ENCODE peak calls at places on chromosomes 4 and X, in nine cellular contexts. One of them, this sample, is unnamed. For H3K4me1, the result is how much of the 10 kb centered on the place peaks cover.

GRCh38 chrX:154441564-154441963 is 2.4 kb upstream of the FAM50A start:
- DNase-seq in lower lobe of right lung: no peak
- DNase-seq in endothelial cell of umbilical vein: no peak
- DNase-seq in upper lobe of left lung: no peak
- DNase-seq in ovary: no peak
- DNase-seq in naive thymus-derived CD4-positive, alpha-beta T cell: no peak
- DNase-seq in cardiac muscle cell: no peak
- DNase-seq in MM.1S: no peak
- DNase-seq in colonic mucosa: no peak
- DNase-seq in this sample: no peak

GRCh38 chr4:161336016-161336415 is 827.8 kb downstream of the FSTL5 start:
- DNase-seq in lower lobe of right lung: no peak
- DNase-seq in endothelial cell of umbilical vein: no peak
- DNase-seq in upper lobe of left lung: no peak
- DNase-seq in ovary: no peak
- DNase-seq in naive thymus-derived CD4-positive, alpha-beta T cell: no peak
- DNase-seq in cardiac muscle cell: no peak
- DNase-seq in MM.1S: no peak
- DNase-seq in colonic mucosa: no peak
- DNase-seq in this sample: no peak

GRCh38 chr4:94038195-94038594 is 169.5 kb upstream of the SMARCAD1 start:
- DNase-seq in lower lobe of right lung: no peak
- DNase-seq in endothelial cell of umbilical vein: no peak
- DNase-seq in upper lobe of left lung: no peak
- DNase-seq in ovary: no peak
- DNase-seq in naive thymus-derived CD4-positive, alpha-beta T cell: no peak
- DNase-seq in cardiac muscle cell: no peak
- DNase-seq in MM.1S: no peak
- DNase-seq in colonic mucosa: no peak
- DNase-seq in this sample: no peak

GRCh38 chr4:167052631-167053085 is 181.6 kb downstream of the SPOCK3 start:
- DNase-seq in lower lobe of right lung: no peak
- DNase-seq in endothelial cell of umbilical vein: no peak
- DNase-seq in upper lobe of left lung: no peak
- DNase-seq in ovary: no peak
- DNase-seq in naive thymus-derived CD4-positive, alpha-beta T cell: no peak
- DNase-seq in cardiac muscle cell: no peak
- DNase-seq in MM.1S: no peak
- DNase-seq in colonic mucosa: no peak
- DNase-seq in this sample: no peak

GRCh38 chr4:173517781-173518371 is 12.2 kb downstream of the HAND2 start:
- DNase-seq in lower lobe of right lung: no peak
- DNase-seq in endothelial cell of umbilical vein: no peak
- DNase-seq in upper lobe of left lung: no peak
- DNase-seq in ovary: no peak
- DNase-seq in naive thymus-derived CD4-positive, alpha-beta T cell: no peak
- DNase-seq in cardiac muscle cell: peak
- DNase-seq in MM.1S: no peak
- DNase-seq in colonic mucosa: no peak
- DNase-seq in this sample: peak

GRCh38 chr4:147799986-147800555 is 68.2 kb downstream of the ARHGAP10 start:
- DNase-seq in lower lobe of right lung: no peak
- DNase-seq in endothelial cell of umbilical vein: no peak
- DNase-seq in upper lobe of left lung: no peak
- DNase-seq in ovary: no peak
- DNase-seq in naive thymus-derived CD4-positive, alpha-beta T cell: no peak
- DNase-seq in cardiac muscle cell: no peak
- DNase-seq in MM.1S: peak
- DNase-seq in colonic mucosa: no peak
- DNase-seq in this sample: peak

GRCh38 chrX:55759478-55759877 is 41.9 kb downstream of the RRAGB start:
- DNase-seq in lower lobe of right lung: no peak
- DNase-seq in endothelial cell of umbilical vein: peak
- DNase-seq in upper lobe of left lung: no peak
- DNase-seq in ovary: no peak
- DNase-seq in naive thymus-derived CD4-positive, alpha-beta T cell: no peak
- DNase-seq in cardiac muscle cell: no peak
- DNase-seq in MM.1S: no peak
- DNase-seq in colonic mucosa: no peak
- DNase-seq in this sample: no peak

GRCh38 chr4:150457802-150458201 is 124.1 kb upstream of the MAB21L2 start:
- DNase-seq in lower lobe of right lung: no peak
- DNase-seq in endothelial cell of umbilical vein: no peak
- DNase-seq in upper lobe of left lung: no peak
- DNase-seq in ovary: no peak
- DNase-seq in naive thymus-derived CD4-positive, alpha-beta T cell: no peak
- DNase-seq in cardiac muscle cell: peak
- DNase-seq in MM.1S: no peak
- DNase-seq in colonic mucosa: no peak
- DNase-seq in this sample: no peak

GRCh38 chr4:47315346-47315745 is 148.2 kb downstream of the COMMD8 start:
- DNase-seq in lower lobe of right lung: no peak
- DNase-seq in endothelial cell of umbilical vein: peak
- DNase-seq in upper lobe of left lung: no peak
- DNase-seq in ovary: no peak
- DNase-seq in naive thymus-derived CD4-positive, alpha-beta T cell: no peak
- DNase-seq in cardiac muscle cell: peak
- DNase-seq in MM.1S: no peak
- DNase-seq in colonic mucosa: no peak
- DNase-seq in this sample: no peak

GRCh38 chr4:54498661-54499111 is 159.1 kb upstream of the KIT start:
- DNase-seq in lower lobe of right lung: no peak
- DNase-seq in endothelial cell of umbilical vein: no peak
- DNase-seq in upper lobe of left lung: no peak
- DNase-seq in ovary: no peak
- DNase-seq in naive thymus-derived CD4-positive, alpha-beta T cell: no peak
- DNase-seq in cardiac muscle cell: peak
- DNase-seq in MM.1S: no peak
- DNase-seq in colonic mucosa: no peak
- DNase-seq in this sample: no peak

GRCh38 chrX:65920620-65921019 is 119.3 kb downstream of the VSIG4 start:
- DNase-seq in lower lobe of right lung: no peak
- DNase-seq in endothelial cell of umbilical vein: no peak
- DNase-seq in upper lobe of left lung: no peak
- DNase-seq in ovary: no peak
- DNase-seq in naive thymus-derived CD4-positive, alpha-beta T cell: no peak
- DNase-seq in cardiac muscle cell: no peak
- DNase-seq in MM.1S: no peak
- DNase-seq in colonic mucosa: no peak
- DNase-seq in this sample: no peak

GRCh38 chrX:25344191-25344936 is 328.6 kb upstream of the ARX start:
- DNase-seq in lower lobe of right lung: no peak
- DNase-seq in endothelial cell of umbilical vein: no peak
- DNase-seq in upper lobe of left lung: no peak
- DNase-seq in ovary: no peak
- DNase-seq in naive thymus-derived CD4-positive, alpha-beta T cell: no peak
- DNase-seq in cardiac muscle cell: no peak
- DNase-seq in MM.1S: no peak
- DNase-seq in colonic mucosa: no peak
- DNase-seq in this sample: no peak

GRCh38 chrX:125090046-125090445 is 229.6 kb upstream of the TEX13C start:
- DNase-seq in lower lobe of right lung: no peak
- DNase-seq in endothelial cell of umbilical vein: no peak
- DNase-seq in upper lobe of left lung: no peak
- DNase-seq in ovary: no peak
- DNase-seq in naive thymus-derived CD4-positive, alpha-beta T cell: no peak
- DNase-seq in cardiac muscle cell: no peak
- DNase-seq in MM.1S: peak
- DNase-seq in colonic mucosa: no peak
- DNase-seq in this sample: no peak

GRCh38 chr4:41361831-41362646 is 105.3 kb downstream of the UCHL1 start:
- DNase-seq in lower lobe of right lung: no peak
- DNase-seq in endothelial cell of umbilical vein: peak
- DNase-seq in upper lobe of left lung: no peak
- DNase-seq in ovary: no peak
- DNase-seq in naive thymus-derived CD4-positive, alpha-beta T cell: no peak
- DNase-seq in cardiac muscle cell: no peak
- DNase-seq in MM.1S: no peak
- DNase-seq in colonic mucosa: no peak
- DNase-seq in this sample: no peak
- H3K4me3 ChIP-seq in lower lobe of right lung: peak
- H3K4me3 ChIP-seq in endothelial cell of umbilical vein: no peak
- H3K4me3 ChIP-seq in upper lobe of left lung: peak
- H3K4me3 ChIP-seq in ovary: peak
- H3K4me3 ChIP-seq in naive thymus-derived CD4-positive, alpha-beta T cell: no peak
- H3K4me3 ChIP-seq in cardiac muscle cell: peak
- H3K4me3 ChIP-seq in MM.1S: no peak
- H3K4me3 ChIP-seq in colonic mucosa: peak
- H3K4me3 ChIP-seq in this sample: no peak

DNA sequence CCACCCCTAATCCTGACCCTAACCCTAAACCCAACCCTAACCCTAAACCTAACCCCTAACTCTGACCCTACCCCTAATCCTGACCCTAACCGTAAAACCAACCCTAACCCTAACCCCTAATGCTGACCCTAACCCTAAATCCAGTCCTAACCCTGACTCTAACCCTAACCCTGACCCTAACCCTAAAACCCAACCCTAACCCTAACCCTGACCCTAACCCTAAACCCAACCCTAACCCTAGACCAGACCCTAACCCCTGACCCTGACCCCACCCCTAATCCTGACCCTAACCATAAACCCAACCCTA is 708 bp upstream of the PCGF3 start:
- DNase-seq in lower lobe of right lung: no peak
- DNase-seq in endothelial cell of umbilical vein: no peak
- DNase-seq in upper lobe of left lung: no peak
- DNase-seq in ovary: no peak
- DNase-seq in naive thymus-derived CD4-positive, alpha-beta T cell: no peak
- DNase-seq in cardiac muscle cell: no peak
- DNase-seq in MM.1S: no peak
- DNase-seq in colonic mucosa: no peak
- DNase-seq in this sample: no peak
- H3K4me1 ChIP-seq in lower lobe of right lung: under half
- H3K4me1 ChIP-seq in endothelial cell of umbilical vein: under half
- H3K4me1 ChIP-seq in upper lobe of left lung: under half
- H3K4me1 ChIP-seq in ovary: under half
- H3K4me1 ChIP-seq in naive thymus-derived CD4-positive, alpha-beta T cell: under half
- H3K4me1 ChIP-seq in cardiac muscle cell: under half
- H3K4me1 ChIP-seq in MM.1S: under half
- H3K4me1 ChIP-seq in colonic mucosa: under half
- H3K4me1 ChIP-seq in this sample: under half

GRCh38 chr4:11469900-11470708 is 41.4 kb upstream of the HS3ST1 start:
- DNase-seq in lower lobe of right lung: no peak
- DNase-seq in endothelial cell of umbilical vein: peak
- DNase-seq in upper lobe of left lung: no peak
- DNase-seq in ovary: no peak
- DNase-seq in naive thymus-derived CD4-positive, alpha-beta T cell: no peak
- DNase-seq in cardiac muscle cell: no peak
- DNase-seq in MM.1S: peak
- DNase-seq in colonic mucosa: no peak
- DNase-seq in this sample: no peak

GRCh38 chr4:11471613-11472012 is 42.9 kb upstream of the HS3ST1 start:
- DNase-seq in lower lobe of right lung: no peak
- DNase-seq in endothelial cell of umbilical vein: peak
- DNase-seq in upper lobe of left lung: peak
- DNase-seq in ovary: no peak
- DNase-seq in naive thymus-derived CD4-positive, alpha-beta T cell: peak
- DNase-seq in cardiac muscle cell: peak
- DNase-seq in MM.1S: peak
- DNase-seq in colonic mucosa: peak
- DNase-seq in this sample: peak

GRCh38 chr4:11472535-11472934 is 43.8 kb upstream of the HS3ST1 start:
- DNase-seq in lower lobe of right lung: no peak
- DNase-seq in endothelial cell of umbilical vein: no peak
- DNase-seq in upper lobe of left lung: no peak
- DNase-seq in ovary: no peak
- DNase-seq in naive thymus-derived CD4-positive, alpha-beta T cell: no peak
- DNase-seq in cardiac muscle cell: no peak
- DNase-seq in MM.1S: no peak
- DNase-seq in colonic mucosa: no peak
- DNase-seq in this sample: no peak

GRCh38 chr4:11468901-11469300 is 40.2 kb upstream of the HS3ST1 start:
- DNase-seq in lower lobe of right lung: no peak
- DNase-seq in endothelial cell of umbilical vein: no peak
- DNase-seq in upper lobe of left lung: no peak
- DNase-seq in ovary: no peak
- DNase-seq in naive thymus-derived CD4-positive, alpha-beta T cell: no peak
- DNase-seq in cardiac muscle cell: no peak
- DNase-seq in MM.1S: peak
- DNase-seq in colonic mucosa: peak
- DNase-seq in this sample: no peak

DNA sequence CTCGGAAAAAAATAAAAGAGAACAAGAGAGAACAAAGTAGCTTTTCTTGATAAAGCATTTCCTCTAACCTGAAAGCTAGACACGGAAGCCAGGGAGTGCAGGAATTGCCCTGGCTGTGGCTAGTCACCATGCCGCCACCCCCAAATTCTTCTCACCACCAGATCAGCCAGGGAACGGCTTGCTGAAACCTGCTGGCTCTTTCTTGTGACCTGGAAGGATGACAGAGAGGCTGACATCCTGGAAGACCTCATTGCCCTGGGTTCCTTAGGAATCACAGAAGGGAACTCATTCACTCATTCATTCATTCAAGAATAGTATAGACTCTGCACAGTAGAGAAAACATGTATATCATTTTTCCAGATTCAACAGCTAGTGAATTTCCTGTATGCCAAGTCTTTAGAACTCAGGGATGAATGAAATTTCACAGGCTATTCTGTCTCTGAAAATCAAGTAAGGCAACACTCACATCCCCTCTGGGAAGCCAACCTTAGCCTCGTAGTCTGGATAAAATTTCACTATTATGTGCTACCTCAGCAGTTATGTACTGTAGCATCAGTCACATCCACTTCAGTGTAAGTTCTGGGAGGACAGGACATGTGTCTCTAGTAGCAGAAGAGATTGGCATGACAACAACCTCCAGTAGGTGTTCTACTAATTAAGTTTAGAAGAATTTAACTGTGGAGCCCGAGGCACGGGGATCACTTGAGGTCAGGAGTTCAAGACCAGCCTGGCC is 42.2 kb upstream of the HS3ST1 start:
- DNase-seq in lower lobe of right lung: no peak
- DNase-seq in endothelial cell of umbilical vein: peak
- DNase-seq in upper lobe of left lung: no peak
- DNase-seq in ovary: no peak
- DNase-seq in naive thymus-derived CD4-positive, alpha-beta T cell: peak
- DNase-seq in cardiac muscle cell: no peak
- DNase-seq in MM.1S: peak
- DNase-seq in colonic mucosa: no peak
- DNase-seq in this sample: no peak
- H3K4me3 ChIP-seq in lower lobe of right lung: no peak
- H3K4me3 ChIP-seq in endothelial cell of umbilical vein: no peak
- H3K4me3 ChIP-seq in upper lobe of left lung: no peak
- H3K4me3 ChIP-seq in ovary: no peak
- H3K4me3 ChIP-seq in naive thymus-derived CD4-positive, alpha-beta T cell: peak
- H3K4me3 ChIP-seq in cardiac muscle cell: no peak
- H3K4me3 ChIP-seq in MM.1S: peak
- H3K4me3 ChIP-seq in colonic mucosa: no peak
- H3K4me3 ChIP-seq in this sample: no peak

DNA sequence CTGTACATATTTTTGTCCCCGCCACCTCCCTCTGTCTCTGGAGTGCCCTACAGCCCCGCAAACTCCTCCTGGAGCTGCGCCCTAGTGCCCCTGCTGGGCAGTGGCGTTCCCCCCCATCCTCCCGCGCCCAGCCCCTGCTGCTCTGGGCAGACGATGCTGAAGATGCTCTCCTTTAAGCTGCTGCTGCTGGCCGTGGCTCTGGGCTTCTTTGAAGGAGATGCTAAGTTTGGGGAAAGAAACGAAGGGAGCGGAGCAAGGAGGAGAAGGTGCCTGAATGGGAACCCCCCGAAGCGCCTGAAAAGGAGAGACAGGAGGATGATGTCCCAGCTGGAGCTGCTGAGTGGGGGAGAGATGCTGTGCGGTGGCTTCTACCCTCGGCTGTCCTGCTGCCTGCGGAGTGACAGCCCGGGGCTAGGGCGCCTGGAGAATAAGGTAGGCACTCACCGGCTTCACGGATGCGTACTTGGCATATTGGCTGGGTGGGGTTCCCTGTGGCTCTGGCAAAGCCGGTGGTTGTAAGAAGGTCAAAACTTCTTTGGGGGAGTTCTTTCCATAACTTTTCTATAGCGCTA is 653 bp downstream of the HHIP start:
- DNase-seq in lower lobe of right lung: no peak
- DNase-seq in endothelial cell of umbilical vein: peak
- DNase-seq in upper lobe of left lung: no peak
- DNase-seq in ovary: peak
- DNase-seq in naive thymus-derived CD4-positive, alpha-beta T cell: no peak
- DNase-seq in cardiac muscle cell: peak
- DNase-seq in MM.1S: no peak
- DNase-seq in colonic mucosa: no peak
- DNase-seq in this sample: no peak
- H3K4me1 ChIP-seq in lower lobe of right lung: under half
- H3K4me1 ChIP-seq in endothelial cell of umbilical vein: under half
- H3K4me1 ChIP-seq in upper lobe of left lung: under half
- H3K4me1 ChIP-seq in ovary: under half
- H3K4me1 ChIP-seq in naive thymus-derived CD4-positive, alpha-beta T cell: under half
- H3K4me1 ChIP-seq in cardiac muscle cell: under half
- H3K4me1 ChIP-seq in MM.1S: under half
- H3K4me1 ChIP-seq in colonic mucosa: under half
- H3K4me1 ChIP-seq in this sample: under half